ENCODE peak calls at places on chromosomes 13 and 19, in four cellular contexts. M is H1, O is K562, Q is HepG2. W is an unnamed sample.

GRCh38 chr13:48648446-48648845 is 5.3 kb upstream of the CYSLTR2 start:
- DNase-seq in M (no peak), O (no peak), Q (no peak), W (peak; percentile 55)

GRCh38 chr13:111359237-111359915 is 38.9 kb downstream of the TEX29 start:
- DNase-seq in M (no peak), O (no peak), Q (no peak), W (no peak)

GRCh38 chr19:11849264-11849615 is 714 bp downstream of the ZNF439 start:
- DNase-seq in M (no peak), O (no peak), Q (no peak), W (no peak)

GRCh38 chr19:850221-850978 is 1.7 kb upstream of the ELANE start:
- DNase-seq in M (no peak), O (peak; percentile 41), Q (no peak), W (no peak)

GRCh38 chr19:15779756-15780476 is 7.5 kb upstream of the OR10H5 start:
- DNase-seq in M (no peak), O (no peak), Q (peak; percentile 45), W (no peak)

GRCh38 chr13:52127378-52127777 is 1.5 kb downstream of the NEK5 start:
- DNase-seq in M (no peak), O (peak; percentile 9), Q (no peak), W (no peak)

GRCh38 chr19:27772059-27772458 is 1440.9 kb downstream of the UQCRFS1 start:
- DNase-seq in M (no peak), O (no peak), Q (no peak), W (no peak)

GRCh38 chr13:79782541-79783216 is 301.7 kb downstream of the NDFIP2 start:
- DNase-seq in M (peak; percentile 51), O (no peak), Q (peak; percentile 14), W (peak; percentile 93)

GRCh38 chr19:50669319-50670101 is 20.3 kb downstream of the C19orf81 start:
- DNase-seq in M (no peak), O (peak; percentile 73), Q (no peak), W (peak; percentile 31)

GRCh38 chr13:52933547-52934167 is 85.2 kb upstream of the PCDH8 start:
- DNase-seq in M (no peak), O (no peak), Q (no peak), W (no peak)

GRCh38 chr13:51221674-51222509 is at the start of gene FAM124A:
- DNase-seq in M (no peak), O (peak; percentile 62), Q (no peak), W (peak; percentile 26)

GRCh38 chr19:1067341-1068103 is 555 bp downstream of the ARHGAP45 start:
- DNase-seq in M (no peak), O (peak; percentile 46), Q (no peak), W (no peak)

GRCh38 chr13:20161275-20161950 is 561 bp upstream of the GJA3 start:
- DNase-seq in M (no peak), O (no peak), Q (no peak), W (no peak)

GRCh38 chr19:49977111-49977510 is 16.1 kb upstream of the SIGLEC11 start:
- DNase-seq in M (no peak), O (no peak), Q (no peak), W (no peak)

GRCh38 chr19:15318241-15318691 is 14.1 kb downstream of the BRD4 start:
- DNase-seq in M (no peak), O (no peak), Q (no peak), W (no peak)

GRCh38 chr13:26878465-26878864 is 117.9 kb upstream of the GPR12 start:
- DNase-seq in M (no peak), O (no peak), Q (no peak), W (no peak)

GRCh38 chr19:10137751-10138682 is 18.3 kb upstream of the EIF3G start:
- DNase-seq in M (no peak), O (no peak), Q (no peak), W (no peak)

GRCh38 chr13:84399320-84400085 is 517.2 kb upstream of the SLITRK1 start:
- DNase-seq in M (no peak), O (no peak), Q (peak; percentile 30), W (no peak)

GRCh38 chr19:32886241-32886640 is 16.7 kb upstream of the SLC7A9 start:
- DNase-seq in M (no peak), O (no peak), Q (no peak), W (no peak)

GRCh38 chr13:51728972-51729371 is 75.0 kb downstream of the DHRS12 start:
- DNase-seq in M (no peak), O (no peak), Q (no peak), W (no peak)

GRCh38 chr13:46559272-46559805 is 6.4 kb downstream of the LRCH1 start:
- DNase-seq in M (no peak), O (no peak), Q (no peak), W (peak; percentile 51)

GRCh38 chr13:42420304-42420703 is 148.4 kb downstream of the AKAP11 start:
- DNase-seq in M (no peak), O (no peak), Q (no peak), W (no peak)

GRCh38 chr13:113630804-113631203 is 27.2 kb downstream of the ATP4B start:
- DNase-seq in M (no peak), O (no peak), Q (no peak), W (no peak)

GRCh38 chr13:24684600-24684998 is 4.4 kb downstream of the ATP12A start:
- DNase-seq in M (no peak), O (no peak), Q (no peak), W (no peak)

GRCh38 chr13:46672338-46673090 is 119.5 kb downstream of the LRCH1 start:
- DNase-seq in M (no peak), O (no peak), Q (no peak), W (no peak)

GRCh38 chr13:65468628-65469027 is 1761.5 kb downstream of the PCDH9 start:
- DNase-seq in M (no peak), O (no peak), Q (no peak), W (no peak)

GRCh38 chr19:9032136-9032626 is 22.0 kb upstream of the MUC16 start:
- DNase-seq in M (no peak), O (no peak), Q (no peak), W (no peak)

GRCh38 chr19:10343495-10343894 is 4.1 kb upstream of the ICAM3 start:
- DNase-seq in M (no peak), O (no peak), Q (no peak), W (no peak)

GRCh38 chr19:20359933-20360720 is 193.1 kb downstream of the ZNF486 start:
- DNase-seq in M (no peak), O (no peak), Q (no peak), W (no peak)

GRCh38 chr13:51523082-51523518 is 61.2 kb upstream of the WDFY2 start:
- DNase-seq in M (no peak), O (no peak), Q (peak; percentile 53), W (no peak)

GRCh38 chr13:70703755-70704154 is 595.5 kb upstream of the KLHL1 start:
- DNase-seq in M (no peak), O (no peak), Q (no peak), W (peak; percentile 30)

DNA sequence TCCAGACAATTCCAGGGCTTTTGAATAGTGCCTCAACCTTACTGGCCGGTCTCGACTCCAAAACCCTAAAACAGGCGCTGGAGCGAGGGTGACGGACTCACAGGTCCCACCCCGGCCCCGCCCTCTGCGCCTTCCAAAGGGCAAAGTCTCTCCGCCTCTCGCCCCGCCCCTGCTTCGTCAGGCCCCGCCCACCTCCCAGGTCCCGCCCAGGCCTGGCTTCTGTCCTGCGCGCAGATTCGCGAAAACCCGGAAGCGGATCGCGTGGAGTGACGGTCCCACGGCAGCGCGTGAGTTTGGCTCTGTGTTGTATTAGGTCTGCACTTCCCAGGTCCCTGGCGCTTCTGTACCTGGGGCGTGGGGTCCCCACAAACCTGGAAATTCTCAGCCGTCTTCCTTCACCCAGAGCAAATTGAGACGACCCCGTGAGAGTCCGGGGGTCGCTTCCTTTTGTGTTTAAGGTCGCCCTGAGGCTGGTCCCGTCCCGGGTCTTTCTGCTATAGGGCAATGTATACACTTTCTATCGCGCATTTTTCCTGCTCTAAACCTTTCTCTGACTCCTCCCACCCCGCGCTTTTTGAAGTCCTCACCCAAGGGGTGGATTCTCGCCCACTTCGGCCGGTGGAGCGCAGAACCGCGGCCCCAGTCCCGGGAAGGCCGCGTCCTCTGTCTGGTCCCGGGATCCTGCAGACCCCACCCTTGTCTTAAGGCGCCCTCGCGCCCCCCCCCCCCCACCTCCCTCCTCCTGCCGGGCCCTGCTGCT is at the start of gene ZNF813:
- DNase-seq in M (peak; percentile 73), O (peak; percentile 96), Q (peak; percentile 82), W (peak; percentile 89)
- TF ChIP-seq POLR2AphosphoS5 in M (no peak), O (peak; percentile 61), Q (peak; percentile 85), W (peak; percentile 65)

DNA sequence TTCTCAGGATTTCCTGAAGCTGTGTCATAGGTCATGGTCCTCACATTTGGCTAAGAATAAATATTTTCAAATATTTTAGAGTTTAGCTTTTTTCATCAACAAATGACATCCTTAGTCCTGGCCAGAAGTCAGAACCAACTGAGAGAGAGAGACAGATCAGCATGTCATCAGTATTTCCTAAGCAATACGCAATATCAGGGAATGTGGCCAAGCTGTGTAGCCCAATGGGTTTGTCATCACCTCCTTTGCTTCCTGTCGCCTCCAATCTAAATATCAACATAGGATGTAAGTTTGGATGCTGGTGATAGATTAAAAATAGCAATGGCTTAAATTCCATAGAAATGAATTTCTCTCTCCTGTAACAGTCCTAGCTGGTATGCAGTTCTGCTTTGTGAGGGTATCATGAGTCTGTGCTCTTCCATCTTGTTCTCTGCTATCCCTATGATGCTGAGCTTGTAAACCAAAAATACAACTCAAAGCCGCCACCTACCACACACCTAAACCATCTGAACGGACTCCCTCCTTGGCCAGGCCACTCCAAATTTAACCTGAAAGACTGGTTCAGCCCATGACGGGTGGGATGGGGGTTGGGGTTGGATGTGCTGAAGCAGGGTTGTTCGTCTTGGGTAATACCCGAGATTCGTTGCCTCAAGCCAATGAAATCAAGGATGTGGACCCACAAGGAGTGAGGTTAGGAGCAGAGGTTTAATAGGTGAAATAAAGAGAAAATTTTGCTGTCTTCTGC is 10.0 kb upstream of the IGSF23 start:
- DNase-seq in M (no peak), O (no peak), Q (no peak), W (peak; percentile 98)
- H3K4me2 ChIP-seq in M (peak overlapping the region; percentile 6), O (no peak overlapping the region), Q (no peak overlapping the region), W (peak overlapping the region; percentile 52)

DNA sequence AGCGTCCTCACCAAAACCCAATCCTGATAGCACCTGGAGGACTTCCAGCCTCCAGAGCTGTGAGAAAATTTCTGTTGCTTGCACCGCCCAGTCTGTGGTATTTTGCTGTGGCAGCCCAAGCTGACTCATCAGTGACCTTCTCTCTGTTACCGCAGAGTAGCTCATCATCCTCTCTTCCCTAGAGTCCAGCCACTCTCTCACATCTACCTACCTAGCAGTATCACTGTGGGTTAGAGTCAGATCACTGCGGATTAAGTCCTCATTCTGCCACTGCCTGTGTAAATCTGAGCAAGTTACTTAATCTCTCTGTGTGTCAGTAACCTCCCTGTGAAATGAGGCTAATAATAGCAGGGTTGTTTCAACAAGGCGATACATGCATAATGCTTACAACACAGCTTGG is 40.3 kb upstream of the USPL1 start:
- DNase-seq in M (no peak), O (no peak), Q (peak; percentile 13), W (no peak)
- TF ChIP-seq JUN in M (no peak), O (no peak), Q (no peak), W (no peak)

DNA sequence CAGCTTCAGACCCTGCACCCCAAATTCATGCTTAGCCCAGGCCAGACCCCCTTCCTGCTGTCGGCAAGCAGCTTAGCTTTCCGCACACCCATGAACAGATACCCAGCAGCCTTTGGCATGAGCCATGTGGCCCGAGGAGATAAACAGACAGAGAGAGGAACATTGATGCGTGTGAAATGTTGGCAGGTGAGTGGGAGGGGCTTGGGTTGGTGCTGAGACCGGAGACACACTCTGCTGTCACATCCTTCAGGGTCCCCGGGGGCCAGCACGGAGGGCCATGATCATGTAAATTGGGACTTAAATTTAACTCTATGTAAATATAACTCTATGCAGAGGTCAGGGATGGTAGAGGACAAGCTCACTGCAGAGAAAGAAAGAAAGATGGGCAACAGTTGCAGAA is 1.5 kb downstream of the CD22 start:
- DNase-seq in M (no peak), O (no peak), Q (no peak), W (no peak)
- TF ChIP-seq POLR2AphosphoS5 in M (no peak), O (no peak), Q (no peak), W (no peak)

W was measured in endothelial cell of umbilical vein.